ENCODE peak calls at places on chromosomes 4 and X, in nine cellular contexts. M is NCI-H774; S is substantia nigra; L is endothelial cell; P is choroid plexus epithelial cell; O is stimulated activated CD4-positive, alpha-beta T cell treated with anti-CD3 and anti-CD28 coated beads, Interleukin-1b, Interleukin-23, amount 100 ng/mL, for 24 hours; Z is NCI-H1092 treated with DMSO at 0.1 percent for 48 hours; R is mammary epithelial cell; A is astrocyte. E is an unnamed sample.
A peak's percentile ranks its signal among the peaks of the same experiment; 100 is the strongest.

GRCh38 chr4:40333921-40334352 is 1.2 kb upstream of the CHRNA9 start:
- DNase-seq in S (no peak), O (no peak), L (no peak), Z (peak; percentile 53), A (peak; percentile 86), M (peak; percentile 19), P (peak; percentile 75), R (peak; percentile 60), E (no peak)

GRCh38 chr4:138540056-138540800 is 298.1 kb upstream of the SLC7A11 start:
- DNase-seq in A (peak; percentile 59), O (no peak), P (no peak), Z (no peak), L (no peak), M (no peak), R (peak; percentile 44), S (no peak), E (no peak)

GRCh38 chr4:112270643-112271484 is 14.8 kb downstream of the TIFA start:
- DNase-seq in R (peak; percentile 79), A (peak; percentile 67), M (no peak), Z (no peak), L (no peak), P (peak; percentile 78), S (no peak), O (no peak), E (no peak)

GRCh38 chr4:186192068-186192751 is 843 bp downstream of the CYP4V2 start:
- DNase-seq in M (no peak), O (no peak), A (peak; percentile 48), L (peak; percentile 43), Z (peak; percentile 75), R (peak; percentile 50), P (peak; percentile 52), S (peak; percentile 54), E (peak; percentile 61)

GRCh38 chrX:129876734-129877395 is 29.1 kb upstream of the UTP14A start:
- DNase-seq in Z (peak; percentile 10), M (peak; percentile 80), R (peak; percentile 37), L (no peak), P (peak; percentile 39), S (no peak), O (no peak), A (peak; percentile 74), E (no peak)

GRCh38 chr4:150818661-150819060 is 196.4 kb downstream of the LRBA start:
- DNase-seq in A (peak; percentile 54), Z (no peak), M (no peak), S (no peak), O (no peak), R (peak; percentile 5), P (peak; percentile 75), L (no peak), E (no peak)

GRCh38 chr4:158949094-158949493 is 153.8 kb upstream of the RAPGEF2 start:
- DNase-seq in M (no peak), L (no peak), Z (no peak), S (no peak), O (no peak), R (peak; percentile 68), P (peak; percentile 69), A (peak; percentile 47), E (no peak)

GRCh38 chr4:36394352-36394903 is 113.0 kb downstream of the DTHD1 start:
- DNase-seq in A (no peak), S (no peak), O (no peak), L (no peak), P (no peak), Z (no peak), M (no peak), R (no peak), E (no peak)

GRCh38 chr4:126955292-126956191 is 677.2 kb upstream of the INTU start:
- DNase-seq in A (no peak), M (no peak), L (no peak), P (no peak), O (no peak), R (no peak), S (no peak), Z (no peak), E (no peak)

GRCh38 chr4:7929530-7929951 is 10.1 kb downstream of the AFAP1 start:
- DNase-seq in O (no peak), L (no peak), R (peak; percentile 90), Z (no peak), S (no peak), P (peak; percentile 47), A (no peak), M (no peak), E (no peak)

GRCh38 chr4:71187399-71188196 is 151.2 kb upstream of the SLC4A4 start:
- DNase-seq in L (peak; percentile 11), S (peak; percentile 14), P (no peak), M (no peak), R (peak; percentile 1), Z (peak; percentile 19), A (peak; percentile 51), O (no peak), E (peak; percentile 10)

GRCh38 chrX:1462596-1463251 is 10.0 kb upstream of the ASMTL start:
- DNase-seq in P (peak; percentile 76), O (no peak), A (peak; percentile 87), R (no peak), Z (no peak), S (no peak), L (no peak), M (no peak), E (no peak)

GRCh38 chr4:114588305-114588704 is 10.3 kb upstream of the UGT8 start:
- DNase-seq in S (no peak), P (no peak), R (no peak), A (no peak), O (no peak), M (no peak), L (no peak), Z (no peak), E (no peak)

GRCh38 chr4:140756292-140757219 is at the start of gene TBC1D9:
- DNase-seq in R (peak; percentile 87), Z (peak; percentile 79), M (peak; percentile 68), A (peak; percentile 80), S (peak; percentile 53), P (peak; percentile 80), L (peak; percentile 85), O (no peak), E (peak; percentile 65)

GRCh38 chrX:12548746-12549145 is 242.5 kb upstream of the PRPS2 start:
- DNase-seq in R (peak; percentile 41), Z (no peak), L (peak; percentile 43), A (no peak), S (no peak), O (no peak), M (no peak), P (peak; percentile 4), E (no peak)

GRCh38 chr4:30258949-30259348 is 461.2 kb upstream of the PCDH7 start:
- DNase-seq in P (no peak), A (no peak), L (no peak), O (no peak), Z (no peak), M (no peak), R (no peak), S (no peak), E (no peak)

GRCh38 chr4:84582302-84582987 is 482 bp upstream of the CDS1 start:
- DNase-seq in S (peak; percentile 90), L (peak; percentile 88), O (peak; percentile 71), M (peak; percentile 68), P (peak; percentile 62), A (peak; percentile 47), R (peak; percentile 93), Z (peak; percentile 66), E (peak; percentile 88)

GRCh38 chr4:77220841-77221613 is 64.0 kb downstream of the CCNG2 start:
- DNase-seq in R (no peak), L (no peak), P (peak; percentile 74), S (no peak), M (no peak), Z (no peak), O (no peak), A (peak; percentile 67), E (no peak)

GRCh38 chrX:47218920-47219815 is 687 bp downstream of the CDK16 start:
- DNase-seq in Z (no peak), S (peak; percentile 5), P (no peak), R (no peak), A (no peak), L (peak; percentile 31), M (peak; percentile 0), O (peak; percentile 18), E (no peak)

GRCh38 chrX:63993936-63994335 is 208.9 kb upstream of the ARHGEF9 start:
- DNase-seq in S (peak; percentile 0), Z (no peak), R (no peak), M (no peak), A (no peak), P (no peak), O (no peak), L (no peak), E (no peak)

GRCh38 chr4:39353478-39354177 is 12.5 kb downstream of the RFC1 start:
- DNase-seq in L (no peak), Z (no peak), S (no peak), R (peak; percentile 48), M (no peak), O (no peak), A (peak; percentile 41), P (peak; percentile 69), E (no peak)

GRCh38 chrX:154516655-154517100 is 646 bp upstream of the FAM3A start:
- DNase-seq in L (no peak), A (peak; percentile 42), M (no peak), R (no peak), Z (no peak), O (no peak), P (peak; percentile 81), S (no peak), E (no peak)

GRCh38 chr4:69860007-69860406 is at the start of gene SULT1E1:
- DNase-seq in O (no peak), P (peak; percentile 94), M (no peak), L (no peak), A (peak; percentile 47), S (no peak), R (peak; percentile 89), Z (no peak), E (no peak)

GRCh38 chr4:20456416-20456815 is 204.7 kb downstream of the SLIT2 start:
- DNase-seq in S (no peak), M (no peak), R (no peak), O (no peak), Z (no peak), A (no peak), P (no peak), L (no peak), E (no peak)

GRCh38 chr4:13415068-13415785 is 68.9 kb downstream of the RAB28 start:
- DNase-seq in Z (no peak), L (no peak), M (no peak), R (no peak), A (no peak), S (no peak), O (no peak), P (no peak), E (no peak)

GRCh38 chr4:2250764-2251072 is 8.8 kb upstream of the HAUS3 start:
- DNase-seq in S (no peak), M (no peak), Z (no peak), P (no peak), R (no peak), A (no peak), L (no peak), O (no peak), E (no peak)

GRCh38 chrX:103099706-103100105 is 6.8 kb upstream of the NXF3 start:
- DNase-seq in M (no peak), A (no peak), L (no peak), P (no peak), Z (no peak), R (no peak), O (no peak), S (no peak), E (no peak)

GRCh38 chr4:71333960-71334951 is 4.6 kb upstream of the SLC4A4 start:
- DNase-seq in P (peak; percentile 14), L (no peak), R (peak; percentile 10), S (no peak), Z (no peak), A (peak; percentile 53), O (no peak), M (no peak), E (no peak)

GRCh38 chrX:1477801-1478458 is 25.2 kb upstream of the ASMTL start:
- DNase-seq in P (no peak), A (no peak), O (no peak), Z (no peak), L (no peak), M (no peak), R (no peak), S (no peak), E (no peak)

GRCh38 chrX:46574337-46574940 is 874 bp downstream of the CHST7 start:
- DNase-seq in O (no peak), R (peak; percentile 34), L (peak; percentile 47), Z (no peak), S (no peak), P (peak; percentile 16), M (peak; percentile 17), A (no peak), E (no peak)